ENCODE peak calls at places on chromosomes 6 and 20, in six cellular contexts. S, T, G, J, D and O are unnamed samples.

GRCh38 chr6:161554883-161555282 is 281.0 kb upstream of the AGPAT4 start:
- DNase-seq in S (no peak), T (no peak), G (no peak), J (no peak), D (no peak), O (no peak)

GRCh38 chr20:37904845-37905244 is 1.9 kb downstream of the VSTM2L start:
- DNase-seq in S (no peak), T (no peak), G (no peak), J (no peak), D (no peak), O (no peak)

GRCh38 chr6:110561708-110562107 is 85.3 kb upstream of the SLC22A16 start:
- DNase-seq in S (no peak), T (no peak), G (no peak), J (no peak), D (no peak), O (no peak)

GRCh38 chr6:10081075-10081474 is 333.8 kb downstream of the TFAP2A start:
- DNase-seq in S (no peak), T (no peak), G (no peak), J (no peak), D (no peak), O (no peak)

GRCh38 chr20:49811825-49812462 is 684 bp upstream of the SLC9A8 start:
- DNase-seq in S (no peak), T (peak), G (peak), J (no peak), D (no peak), O (no peak)

GRCh38 chr6:89692256-89692655 is 53.7 kb upstream of the LYRM2 start:
- DNase-seq in S (no peak), T (no peak), G (no peak), J (peak), D (no peak), O (no peak)

GRCh38 chr6:150589828-150590227 is 9.9 kb upstream of the PLEKHG1 start:
- DNase-seq in S (no peak), T (no peak), G (no peak), J (no peak), D (no peak), O (no peak)

GRCh38 chr20:33793011-33793931 is 17.9 kb upstream of the CHMP4B start:
- DNase-seq in S (peak), T (no peak), G (no peak), J (no peak), D (peak), O (peak)

GRCh38 chr6:117960906-117961700 is 54.0 kb downstream of the SLC35F1 start:
- DNase-seq in S (no peak), T (no peak), G (no peak), J (no peak), D (no peak), O (no peak)

GRCh38 chr6:33418690-33419291 is 884 bp upstream of the CUTA start:
- DNase-seq in S (no peak), T (peak), G (peak), J (peak), D (no peak), O (no peak)

GRCh38 chr6:129778793-129779192 is 68.8 kb upstream of the ARHGAP18 start:
- DNase-seq in S (no peak), T (no peak), G (no peak), J (no peak), D (no peak), O (no peak)

GRCh38 chr6:25987845-25988244 is 25.2 kb downstream of the TRIM38 start:
- DNase-seq in S (no peak), T (peak), G (peak), J (peak), D (no peak), O (no peak)

GRCh38 chr20:44247131-44247571 is at the start of gene GDAP1L1:
- DNase-seq in S (no peak), T (no peak), G (peak), J (peak), D (no peak), O (peak)

GRCh38 chr6:111692327-111693164 is 86.9 kb upstream of the TRAF3IP2 start:
- DNase-seq in S (peak), T (no peak), G (no peak), J (no peak), D (peak), O (no peak)

GRCh38 chr20:51379601-51380341 is 162.7 kb downstream of the NFATC2 start:
- DNase-seq in S (no peak), T (peak), G (no peak), J (no peak), D (peak), O (no peak)

GRCh38 chr6:15661815-15662245 is 998 bp downstream of the DTNBP1 start:
- DNase-seq in S (no peak), T (peak), G (no peak), J (no peak), D (no peak), O (no peak)

GRCh38 chr6:125906158-125906998 is 50.2 kb upstream of the HINT3 start:
- DNase-seq in S (no peak), T (peak), G (peak), J (peak), D (no peak), O (peak)

GRCh38 chr20:60224914-60225313 is 266.7 kb downstream of the CDH26 start:
- DNase-seq in S (no peak), T (peak), G (peak), J (peak), D (no peak), O (no peak)

GRCh38 chr6:3744901-3745470 is 6.5 kb downstream of the PXDC1 start:
- DNase-seq in S (no peak), T (no peak), G (no peak), J (no peak), D (no peak), O (no peak)

GRCh38 chr20:55095745-55096450 is 620.5 kb downstream of the DOK5 start:
- DNase-seq in S (no peak), T (peak), G (no peak), J (no peak), D (no peak), O (no peak)

GRCh38 chr6:108168980-108169800 is 3.4 kb downstream of the NR2E1 start:
- DNase-seq in S (no peak), T (no peak), G (peak), J (peak), D (no peak), O (peak)

DNA sequence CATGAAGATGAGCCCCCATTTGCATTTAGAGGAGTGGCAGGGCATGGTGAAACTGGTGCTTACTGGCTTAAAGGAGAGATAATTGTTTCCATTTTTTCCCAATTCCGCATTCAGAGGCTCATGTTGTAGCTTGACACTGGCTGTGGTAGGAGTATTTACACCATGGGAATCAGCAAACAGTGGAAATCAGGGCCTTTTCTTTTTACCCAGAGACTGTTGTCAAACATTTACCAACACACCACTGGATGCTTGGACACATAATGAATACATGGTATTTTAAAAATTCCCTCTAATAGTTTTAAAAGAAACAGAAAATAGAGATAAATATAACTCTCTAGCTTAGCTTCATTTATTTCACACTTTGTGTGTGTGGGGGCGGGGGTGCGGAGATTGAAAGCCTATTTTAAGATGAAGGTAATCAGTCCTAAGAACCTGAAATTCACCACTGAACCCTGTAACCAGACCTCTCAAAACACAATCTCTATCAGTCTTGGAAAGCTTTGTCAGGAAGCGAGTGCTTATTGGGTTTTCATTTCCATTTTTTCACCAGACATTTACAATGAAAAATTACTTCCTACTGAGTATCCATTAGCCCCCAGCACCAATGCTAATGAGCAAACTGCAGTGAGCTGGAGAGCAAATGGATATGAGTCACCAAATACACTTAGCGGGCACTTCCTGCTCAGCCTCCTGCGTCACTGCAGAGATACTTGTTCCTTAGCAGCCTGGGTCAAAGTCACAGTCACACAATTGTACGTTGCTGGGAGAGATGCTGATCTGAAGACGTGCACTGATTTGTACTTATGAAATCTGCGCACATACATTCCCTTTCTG is 532.0 kb downstream of the BCKDHB start:
- DNase-seq in S (peak), T (no peak), G (no peak), J (peak), D (no peak), O (peak)
- TF ChIP-seq POLR2AphosphoS5 in S (peak), T (no peak), G (no peak), J (no peak), D (no peak), O (peak)

GRCh38 chr6:135056632-135057031 is 2.0 kb upstream of the HBS1L start:
- DNase-seq in S (no peak), T (no peak), G (no peak), J (no peak), D (no peak), O (no peak)

GRCh38 chr6:135054238-135054574 is 416 bp downstream of the HBS1L start:
- DNase-seq in S (peak), T (peak), G (no peak), J (no peak), D (no peak), O (no peak)

GRCh38 chr6:135054575-135055498 is at the start of gene HBS1L:
- DNase-seq in S (peak), T (peak), G (peak), J (peak), D (peak), O (peak)

GRCh38 chr6:135053433-135053832 is 1.2 kb downstream of the HBS1L start:
- DNase-seq in S (no peak), T (peak), G (no peak), J (no peak), D (no peak), O (no peak)

GRCh38 chr6:135052939-135053338 is 1.7 kb downstream of the HBS1L start:
- DNase-seq in S (no peak), T (peak), G (no peak), J (no peak), D (no peak), O (no peak)
- H3K4me3 ChIP-seq in S (no peak), T (peak), G (no peak), J (peak), D (no peak), O (no peak)

GRCh38 chr6:82068721-82069120 is 178.8 kb downstream of the IBTK start:
- DNase-seq in S (no peak), T (no peak), G (no peak), J (no peak), D (no peak), O (no peak)

GRCh38 chr6:82062219-82062618 is 185.3 kb downstream of the IBTK start:
- DNase-seq in S (no peak), T (no peak), G (no peak), J (no peak), D (no peak), O (no peak)

GRCh38 chr6:82066196-82066595 is 181.3 kb downstream of the IBTK start:
- DNase-seq in S (no peak), T (no peak), G (no peak), J (no peak), D (no peak), O (no peak)

GRCh38 chr6:82072113-82072512 is 175.4 kb downstream of the IBTK start:
- DNase-seq in S (no peak), T (no peak), G (no peak), J (no peak), D (no peak), O (no peak)

DNA sequence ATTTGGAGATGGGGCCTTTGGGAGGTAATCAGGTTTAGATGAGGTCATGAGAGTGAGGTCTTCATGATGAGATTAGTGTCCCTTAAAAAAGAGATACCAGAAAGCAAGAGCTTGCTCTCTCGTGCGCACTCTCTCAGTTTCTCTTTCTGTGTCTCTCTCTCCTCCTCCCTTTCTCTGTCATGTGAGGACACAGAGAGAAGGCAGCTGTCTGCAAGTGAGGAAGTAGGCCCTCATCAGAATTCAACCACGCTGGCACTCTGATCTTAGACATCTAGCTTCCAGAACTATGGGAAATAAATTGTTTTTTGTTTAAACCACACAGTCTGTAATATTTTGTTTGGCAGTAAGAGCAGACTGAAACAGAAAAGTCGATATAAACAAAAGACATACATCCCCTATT is 180.5 kb downstream of the IBTK start:
- DNase-seq in S (no peak), T (no peak), G (no peak), J (no peak), D (no peak), O (no peak)
- TF ChIP-seq POLR2AphosphoS5 in S (no peak), T (no peak), G (no peak), J (no peak), D (no peak), O (no peak)

GRCh38 chr6:159837511-159837910 is 37.4 kb downstream of the PNLDC1 start:
- DNase-seq in S (no peak), T (no peak), G (no peak), J (no peak), D (no peak), O (no peak)
- H3K4me3 ChIP-seq in S (no peak), T (no peak), G (no peak), J (no peak), D (no peak), O (no peak)

GRCh38 chr20:34922654-34923381 is 32.8 kb downstream of the GSS start:
- DNase-seq in S (peak), T (no peak), G (no peak), J (no peak), D (no peak), O (peak)
- TF ChIP-seq POLR2AphosphoS5 in S (peak), T (no peak), G (no peak), J (no peak), D (no peak), O (peak)

GRCh38 chr6:12957321-12958051 is 240.9 kb downstream of the PHACTR1 start:
- DNase-seq in S (peak), T (no peak), G (peak), J (peak), D (peak), O (peak)

GRCh38 chr6:12961761-12962160 is 245.2 kb downstream of the PHACTR1 start:
- DNase-seq in S (no peak), T (no peak), G (no peak), J (no peak), D (no peak), O (no peak)

GRCh38 chr6:12955996-12956395 is 239.4 kb downstream of the PHACTR1 start:
- DNase-seq in S (no peak), T (no peak), G (no peak), J (peak), D (no peak), O (no peak)

GRCh38 chr6:12956991-12957320 is 240.4 kb downstream of the PHACTR1 start:
- DNase-seq in S (no peak), T (no peak), G (no peak), J (no peak), D (no peak), O (no peak)

DNA sequence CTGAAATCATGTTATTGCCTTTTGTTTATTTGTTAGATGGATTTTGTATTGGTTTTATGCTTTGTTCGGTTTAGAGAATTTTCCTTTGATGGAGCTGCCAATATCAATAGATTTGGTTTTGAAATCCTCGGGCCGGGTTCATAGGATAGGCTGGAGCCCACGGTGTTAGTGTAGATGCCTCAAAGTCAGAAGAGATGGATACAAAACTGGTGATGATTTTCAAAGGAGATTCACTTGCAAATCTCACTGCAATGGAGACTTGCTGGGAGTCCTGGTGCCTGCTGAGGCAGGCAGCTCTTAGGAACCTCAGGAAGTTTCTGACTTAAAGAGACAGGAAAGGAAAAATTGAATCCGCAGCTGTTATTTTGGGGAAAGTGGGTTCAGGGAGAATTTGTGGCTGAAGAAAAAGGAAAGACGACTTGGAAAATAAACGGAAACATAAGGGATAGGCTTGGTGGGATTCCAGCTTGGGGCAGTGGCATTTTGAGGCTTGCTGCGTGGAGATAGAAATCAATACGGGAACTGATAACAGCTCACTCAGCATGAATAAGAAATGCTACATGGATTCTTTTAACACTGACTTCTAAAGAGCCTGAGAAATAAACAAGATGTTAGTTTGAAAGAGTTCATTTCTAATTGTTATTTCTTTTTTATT is 241.6 kb downstream of the PHACTR1 start:
- DNase-seq in S (no peak), T (no peak), G (no peak), J (peak), D (no peak), O (no peak)
- H3K4me3 ChIP-seq in S (peak), T (no peak), G (peak), J (peak), D (peak), O (peak)

DNA sequence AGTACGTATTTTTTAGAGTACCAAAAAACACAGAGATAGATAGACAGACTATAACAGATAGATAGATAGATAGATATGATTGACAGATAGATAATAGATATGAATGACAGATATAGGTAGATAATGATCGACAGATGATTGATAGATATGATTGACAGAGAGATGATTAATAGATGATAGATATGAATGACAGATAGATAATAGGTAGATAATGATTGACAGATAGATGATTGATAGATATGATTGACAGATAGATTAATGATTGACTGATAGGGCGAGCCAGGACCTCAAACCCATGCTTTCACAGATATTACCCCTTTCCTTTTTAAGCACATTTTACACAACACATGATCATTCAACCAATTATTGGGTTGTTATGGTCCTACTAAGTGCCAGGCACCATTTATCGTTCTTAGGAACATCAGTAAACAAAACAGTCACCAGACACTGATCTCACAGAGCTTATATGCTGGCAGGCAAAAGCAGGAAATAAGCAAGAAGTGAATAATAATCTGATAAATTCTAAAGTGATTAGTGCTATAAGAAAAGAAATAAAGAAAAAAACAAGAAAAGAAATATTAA is 11.6 kb downstream of the MAFB start:
- DNase-seq in S (no peak), T (no peak), G (no peak), J (no peak), D (no peak), O (no peak)
- TF ChIP-seq POLR2AphosphoS5 in S (no peak), T (no peak), G (no peak), J (no peak), D (no peak), O (no peak)